ENCODE peak calls at places on chromosomes 13 and 19, in ten cellular contexts. One of them, this sample, is unnamed.

GRCh38 chr13:113216165-113217056 is 7.0 kb downstream of the CUL4A start:
- DNase-seq in ascending aorta: peak
- DNase-seq in left lung: peak
- DNase-seq in IMR-90: peak
- DNase-seq in coronary artery: no peak
- DNase-seq in cardiac muscle cell: peak
- DNase-seq in brain microvascular endothelial cell: peak
- DNase-seq in left ventricle myocardium inferior: peak
- DNase-seq in aorta: no peak
- DNase-seq in tibial nerve: no peak
- DNase-seq in this sample: peak

GRCh38 chr13:35621989-35622388 is 145.5 kb upstream of the MAB21L1 start:
- DNase-seq in ascending aorta: no peak
- DNase-seq in left lung: no peak
- DNase-seq in IMR-90: peak
- DNase-seq in coronary artery: no peak
- DNase-seq in cardiac muscle cell: peak
- DNase-seq in brain microvascular endothelial cell: no peak
- DNase-seq in left ventricle myocardium inferior: no peak
- DNase-seq in aorta: no peak
- DNase-seq in tibial nerve: no peak
- DNase-seq in this sample: no peak

GRCh38 chr13:41418027-41418426 is 39.3 kb upstream of the RGCC start:
- DNase-seq in ascending aorta: no peak
- DNase-seq in left lung: no peak
- DNase-seq in IMR-90: peak
- DNase-seq in coronary artery: no peak
- DNase-seq in cardiac muscle cell: peak
- DNase-seq in brain microvascular endothelial cell: peak
- DNase-seq in left ventricle myocardium inferior: no peak
- DNase-seq in aorta: no peak
- DNase-seq in tibial nerve: no peak
- DNase-seq in this sample: no peak

GRCh38 chr19:42065511-42065910 is 4.5 kb downstream of the GRIK5 start:
- DNase-seq in ascending aorta: no peak
- DNase-seq in left lung: no peak
- DNase-seq in IMR-90: no peak
- DNase-seq in coronary artery: no peak
- DNase-seq in cardiac muscle cell: no peak
- DNase-seq in brain microvascular endothelial cell: no peak
- DNase-seq in left ventricle myocardium inferior: no peak
- DNase-seq in aorta: no peak
- DNase-seq in tibial nerve: no peak
- DNase-seq in this sample: no peak

GRCh38 chr19:17164644-17165043 is 50.5 kb upstream of the USE1 start:
- DNase-seq in ascending aorta: no peak
- DNase-seq in left lung: no peak
- DNase-seq in IMR-90: no peak
- DNase-seq in coronary artery: no peak
- DNase-seq in cardiac muscle cell: no peak
- DNase-seq in brain microvascular endothelial cell: no peak
- DNase-seq in left ventricle myocardium inferior: no peak
- DNase-seq in aorta: no peak
- DNase-seq in tibial nerve: no peak
- DNase-seq in this sample: no peak

GRCh38 chr13:109121826-109122225 is 492.4 kb downstream of the MYO16 start:
- DNase-seq in ascending aorta: no peak
- DNase-seq in left lung: no peak
- DNase-seq in IMR-90: no peak
- DNase-seq in coronary artery: no peak
- DNase-seq in cardiac muscle cell: no peak
- DNase-seq in brain microvascular endothelial cell: no peak
- DNase-seq in left ventricle myocardium inferior: no peak
- DNase-seq in aorta: no peak
- DNase-seq in tibial nerve: no peak
- DNase-seq in this sample: no peak

GRCh38 chr13:36418022-36418805 is 14.1 kb upstream of the CCNA1 start:
- DNase-seq in ascending aorta: no peak
- DNase-seq in left lung: no peak
- DNase-seq in IMR-90: peak
- DNase-seq in coronary artery: no peak
- DNase-seq in cardiac muscle cell: peak
- DNase-seq in brain microvascular endothelial cell: peak
- DNase-seq in left ventricle myocardium inferior: no peak
- DNase-seq in aorta: no peak
- DNase-seq in tibial nerve: no peak
- DNase-seq in this sample: no peak

GRCh38 chr13:110913322-110913721 is 1.5 kb downstream of the ANKRD10 start:
- DNase-seq in ascending aorta: no peak
- DNase-seq in left lung: no peak
- DNase-seq in IMR-90: peak
- DNase-seq in coronary artery: no peak
- DNase-seq in cardiac muscle cell: no peak
- DNase-seq in brain microvascular endothelial cell: no peak
- DNase-seq in left ventricle myocardium inferior: no peak
- DNase-seq in aorta: no peak
- DNase-seq in tibial nerve: no peak
- DNase-seq in this sample: peak

GRCh38 chr19:18763674-18764590 is 27.2 kb downstream of the COMP start:
- DNase-seq in ascending aorta: no peak
- DNase-seq in left lung: no peak
- DNase-seq in IMR-90: peak
- DNase-seq in coronary artery: no peak
- DNase-seq in cardiac muscle cell: peak
- DNase-seq in brain microvascular endothelial cell: peak
- DNase-seq in left ventricle myocardium inferior: no peak
- DNase-seq in aorta: no peak
- DNase-seq in tibial nerve: no peak
- DNase-seq in this sample: peak

GRCh38 chr13:110118106-110118505 is 188.9 kb downstream of the COL4A1 start:
- DNase-seq in ascending aorta: no peak
- DNase-seq in left lung: no peak
- DNase-seq in IMR-90: no peak
- DNase-seq in coronary artery: no peak
- DNase-seq in cardiac muscle cell: no peak
- DNase-seq in brain microvascular endothelial cell: no peak
- DNase-seq in left ventricle myocardium inferior: no peak
- DNase-seq in aorta: no peak
- DNase-seq in tibial nerve: no peak
- DNase-seq in this sample: no peak

GRCh38 chr13:44860427-44860826 is 128.8 kb downstream of the NUFIP1 start:
- DNase-seq in ascending aorta: no peak
- DNase-seq in left lung: no peak
- DNase-seq in IMR-90: no peak
- DNase-seq in coronary artery: no peak
- DNase-seq in cardiac muscle cell: no peak
- DNase-seq in brain microvascular endothelial cell: no peak
- DNase-seq in left ventricle myocardium inferior: no peak
- DNase-seq in aorta: no peak
- DNase-seq in tibial nerve: no peak
- DNase-seq in this sample: no peak

GRCh38 chr19:55585658-55586339 is 5.2 kb upstream of the ZNF579 start:
- DNase-seq in ascending aorta: peak
- DNase-seq in left lung: peak
- DNase-seq in IMR-90: peak
- DNase-seq in coronary artery: no peak
- DNase-seq in cardiac muscle cell: peak
- DNase-seq in brain microvascular endothelial cell: peak
- DNase-seq in left ventricle myocardium inferior: peak
- DNase-seq in aorta: peak
- DNase-seq in tibial nerve: no peak
- DNase-seq in this sample: no peak

GRCh38 chr19:48274173-48274572 is 4.3 kb downstream of the ZNF114 start:
- DNase-seq in ascending aorta: no peak
- DNase-seq in left lung: no peak
- DNase-seq in IMR-90: peak
- DNase-seq in coronary artery: no peak
- DNase-seq in cardiac muscle cell: no peak
- DNase-seq in brain microvascular endothelial cell: no peak
- DNase-seq in left ventricle myocardium inferior: no peak
- DNase-seq in aorta: no peak
- DNase-seq in tibial nerve: no peak
- DNase-seq in this sample: no peak

GRCh38 chr19:33376423-33376822 is 2.9 kb downstream of the CEBPG start:
- DNase-seq in ascending aorta: peak
- DNase-seq in left lung: no peak
- DNase-seq in IMR-90: peak
- DNase-seq in coronary artery: no peak
- DNase-seq in cardiac muscle cell: peak
- DNase-seq in brain microvascular endothelial cell: peak
- DNase-seq in left ventricle myocardium inferior: peak
- DNase-seq in aorta: peak
- DNase-seq in tibial nerve: peak
- DNase-seq in this sample: peak

GRCh38 chr19:45615795-45616708 is 14.0 kb upstream of the GPR4 start:
- DNase-seq in ascending aorta: peak
- DNase-seq in left lung: peak
- DNase-seq in IMR-90: peak
- DNase-seq in coronary artery: no peak
- DNase-seq in cardiac muscle cell: peak
- DNase-seq in brain microvascular endothelial cell: peak
- DNase-seq in left ventricle myocardium inferior: peak
- DNase-seq in aorta: peak
- DNase-seq in tibial nerve: peak
- DNase-seq in this sample: peak

GRCh38 chr13:43664700-43665191 is 122.0 kb downstream of the ENOX1 start:
- DNase-seq in ascending aorta: no peak
- DNase-seq in left lung: no peak
- DNase-seq in IMR-90: peak
- DNase-seq in coronary artery: no peak
- DNase-seq in cardiac muscle cell: peak
- DNase-seq in brain microvascular endothelial cell: peak
- DNase-seq in left ventricle myocardium inferior: peak
- DNase-seq in aorta: no peak
- DNase-seq in tibial nerve: no peak
- DNase-seq in this sample: peak

GRCh38 chr19:23439623-23440022 is 44.4 kb upstream of the ZNF91 start:
- DNase-seq in ascending aorta: no peak
- DNase-seq in left lung: no peak
- DNase-seq in IMR-90: no peak
- DNase-seq in coronary artery: no peak
- DNase-seq in cardiac muscle cell: no peak
- DNase-seq in brain microvascular endothelial cell: no peak
- DNase-seq in left ventricle myocardium inferior: no peak
- DNase-seq in aorta: no peak
- DNase-seq in tibial nerve: no peak
- DNase-seq in this sample: no peak

GRCh38 chr19:7657047-7657779 is 11.6 kb upstream of the RETN start:
- DNase-seq in ascending aorta: no peak
- DNase-seq in left lung: peak
- DNase-seq in IMR-90: no peak
- DNase-seq in coronary artery: no peak
- DNase-seq in cardiac muscle cell: peak
- DNase-seq in brain microvascular endothelial cell: no peak
- DNase-seq in left ventricle myocardium inferior: no peak
- DNase-seq in aorta: peak
- DNase-seq in tibial nerve: no peak
- DNase-seq in this sample: no peak

GRCh38 chr19:3398114-3398899 is 31.9 kb downstream of the NFIC start:
- DNase-seq in ascending aorta: peak
- DNase-seq in left lung: peak
- DNase-seq in IMR-90: peak
- DNase-seq in coronary artery: no peak
- DNase-seq in cardiac muscle cell: peak
- DNase-seq in brain microvascular endothelial cell: no peak
- DNase-seq in left ventricle myocardium inferior: peak
- DNase-seq in aorta: peak
- DNase-seq in tibial nerve: peak
- DNase-seq in this sample: no peak
- H3K27ac ChIP-seq in ascending aorta: peak
- H3K27ac ChIP-seq in left lung: peak
- H3K27ac ChIP-seq in IMR-90: peak
- H3K27ac ChIP-seq in coronary artery: peak
- H3K27ac ChIP-seq in cardiac muscle cell: no peak
- H3K27ac ChIP-seq in brain microvascular endothelial cell: no peak
- H3K27ac ChIP-seq in left ventricle myocardium inferior: peak
- H3K27ac ChIP-seq in aorta: peak
- H3K27ac ChIP-seq in tibial nerve: peak
- H3K27ac ChIP-seq in this sample: peak

DNA sequence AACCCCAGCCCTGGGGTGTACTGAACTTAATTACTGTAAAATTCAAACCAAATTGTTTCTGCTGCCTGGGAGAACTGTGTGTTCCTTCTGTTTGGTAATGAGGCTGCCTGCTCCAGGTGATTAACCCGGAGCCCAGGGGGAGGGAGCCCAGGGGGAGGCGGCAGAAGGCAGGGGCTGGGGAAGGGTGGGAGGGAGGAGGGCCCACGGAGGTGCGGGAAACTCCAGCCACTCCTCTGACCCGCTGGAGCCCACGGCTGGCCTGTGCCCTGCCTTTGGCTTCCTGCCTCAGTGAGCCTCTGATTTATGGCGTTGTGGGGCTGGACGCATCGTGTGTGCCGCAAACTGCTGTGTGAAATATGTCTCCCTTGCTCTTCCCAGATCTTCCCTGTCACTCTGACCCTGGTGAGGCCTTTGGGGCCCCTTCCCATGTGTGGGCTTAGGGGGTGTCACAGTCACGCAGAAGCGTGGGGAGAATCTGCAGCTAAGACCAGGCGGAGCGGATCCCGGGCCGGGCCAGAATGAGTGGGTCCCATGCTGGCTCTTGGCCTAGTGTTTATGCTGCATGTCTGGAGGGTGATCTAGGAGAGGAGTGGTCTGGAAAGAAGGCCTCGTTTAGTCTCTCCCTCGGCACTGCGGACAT is 122.8 kb downstream of the KDM4B start:
- DNase-seq in ascending aorta: no peak
- DNase-seq in left lung: no peak
- DNase-seq in IMR-90: no peak
- DNase-seq in coronary artery: no peak
- DNase-seq in cardiac muscle cell: no peak
- DNase-seq in brain microvascular endothelial cell: no peak
- DNase-seq in left ventricle myocardium inferior: no peak
- DNase-seq in aorta: no peak
- DNase-seq in tibial nerve: peak
- DNase-seq in this sample: no peak
- H3K27ac ChIP-seq in ascending aorta: peak
- H3K27ac ChIP-seq in left lung: no peak
- H3K27ac ChIP-seq in IMR-90: no peak
- H3K27ac ChIP-seq in coronary artery: peak
- H3K27ac ChIP-seq in cardiac muscle cell: peak
- H3K27ac ChIP-seq in brain microvascular endothelial cell: peak
- H3K27ac ChIP-seq in left ventricle myocardium inferior: peak
- H3K27ac ChIP-seq in aorta: no peak
- H3K27ac ChIP-seq in tibial nerve: peak
- H3K27ac ChIP-seq in this sample: peak

GRCh38 chr19:30406220-30406944 is 34.2 kb downstream of the ZNF536 start:
- DNase-seq in ascending aorta: no peak
- DNase-seq in left lung: no peak
- DNase-seq in IMR-90: no peak
- DNase-seq in coronary artery: no peak
- DNase-seq in cardiac muscle cell: no peak
- DNase-seq in brain microvascular endothelial cell: no peak
- DNase-seq in left ventricle myocardium inferior: peak
- DNase-seq in aorta: no peak
- DNase-seq in tibial nerve: no peak
- DNase-seq in this sample: no peak
- H3K27ac ChIP-seq in ascending aorta: no peak
- H3K27ac ChIP-seq in left lung: no peak
- H3K27ac ChIP-seq in IMR-90: no peak
- H3K27ac ChIP-seq in coronary artery: no peak
- H3K27ac ChIP-seq in cardiac muscle cell: no peak
- H3K27ac ChIP-seq in brain microvascular endothelial cell: no peak
- H3K27ac ChIP-seq in left ventricle myocardium inferior: no peak
- H3K27ac ChIP-seq in aorta: no peak
- H3K27ac ChIP-seq in tibial nerve: peak
- H3K27ac ChIP-seq in this sample: no peak

GRCh38 chr13:47632311-47632710 is 368.8 kb downstream of the SUCLA2 start:
- DNase-seq in ascending aorta: no peak
- DNase-seq in left lung: no peak
- DNase-seq in IMR-90: no peak
- DNase-seq in coronary artery: no peak
- DNase-seq in cardiac muscle cell: no peak
- DNase-seq in brain microvascular endothelial cell: no peak
- DNase-seq in left ventricle myocardium inferior: no peak
- DNase-seq in aorta: no peak
- DNase-seq in tibial nerve: no peak
- DNase-seq in this sample: no peak
- H3K27ac ChIP-seq in ascending aorta: no peak
- H3K27ac ChIP-seq in left lung: no peak
- H3K27ac ChIP-seq in IMR-90: no peak
- H3K27ac ChIP-seq in coronary artery: no peak
- H3K27ac ChIP-seq in cardiac muscle cell: no peak
- H3K27ac ChIP-seq in brain microvascular endothelial cell: no peak
- H3K27ac ChIP-seq in left ventricle myocardium inferior: no peak
- H3K27ac ChIP-seq in aorta: no peak
- H3K27ac ChIP-seq in tibial nerve: no peak
- H3K27ac ChIP-seq in this sample: no peak

This sample was measured in RWPE1.